ENCODE peak calls at places on chromosome 19, in ten cellular contexts. E is GM13976, D is neural crest cell, I is HFF-Myc, L is endothelial cell, Z is T-helper 2 cell, W is kidney epithelial cell, M is activated T-cell treated with anti-CD3 and anti-CD28 coated beads for 1 hour, A is fibroblast of lung, N is IMR-90. C is an unnamed sample.

GRCh38 chr19:45670670-45671453 is 2.8 kb downstream of the GIPR start:
- DNase-seq in E (peak; percentile 99), D (peak; percentile 79), I (no peak), L (peak; percentile 89), Z (peak; percentile 17), W (no peak), M (peak; percentile 38), A (peak; percentile 72), N (peak; percentile 72), C (peak; percentile 84)

GRCh38 chr19:35118268-35119026 is 2.8 kb downstream of the FXYD3 start:
- DNase-seq in E (no peak), D (no peak), I (no peak), L (no peak), Z (no peak), W (no peak), M (no peak), A (no peak), N (no peak), C (no peak)

GRCh38 chr19:1232231-1232637 is 5.6 kb downstream of the CBARP start:
- DNase-seq in E (no peak), D (no peak), I (no peak), L (no peak), Z (no peak), W (no peak), M (no peak), A (no peak), N (no peak), C (no peak)

GRCh38 chr19:3350014-3350663 is 16.2 kb upstream of the NFIC start:
- DNase-seq in E (no peak), D (no peak), I (no peak), L (no peak), Z (no peak), W (no peak), M (no peak), A (peak; percentile 69), N (peak; percentile 52), C (peak; percentile 31)

GRCh38 chr19:5308471-5309437 is 31.9 kb downstream of the PTPRS start:
- DNase-seq in E (no peak), D (no peak), I (no peak), L (no peak), Z (no peak), W (no peak), M (no peak), A (peak; percentile 95), N (peak; percentile 90), C (no peak)

GRCh38 chr19:49119411-49120324 is at the start of gene PPFIA3:
- DNase-seq in E (no peak), D (peak; percentile 55), I (no peak), L (peak; percentile 79), Z (no peak), W (no peak), M (no peak), A (peak; percentile 51), N (peak; percentile 54), C (peak; percentile 84)

GRCh38 chr19:56699552-56699951 is 28.0 kb upstream of the ZNF835 start:
- DNase-seq in E (no peak), D (no peak), I (no peak), L (no peak), Z (no peak), W (no peak), M (no peak), A (no peak), N (no peak), C (no peak)

GRCh38 chr19:10431254-10431942 is 11.1 kb downstream of the PDE4A start:
- DNase-seq in E (peak; percentile 69), D (no peak), I (no peak), L (no peak), Z (peak; percentile 73), W (no peak), M (no peak), A (no peak), N (no peak), C (peak; percentile 68)

GRCh38 chr19:12828494-12828893 is 5.9 kb downstream of the RTBDN start:
- DNase-seq in E (peak; percentile 65), D (no peak), I (no peak), L (peak; percentile 41), Z (no peak), W (no peak), M (no peak), A (peak; percentile 21), N (no peak), C (no peak)

GRCh38 chr19:12777217-12778019 is 2.1 kb upstream of the HOOK2 start:
- DNase-seq in E (peak; percentile 82), D (peak; percentile 82), I (no peak), L (peak; percentile 92), Z (peak; percentile 70), W (no peak), M (peak; percentile 78), A (peak; percentile 81), N (peak; percentile 68), C (peak; percentile 92)

GRCh38 chr19:45901912-45902650 is at the start of gene MYPOP:
- DNase-seq in E (peak; percentile 50), D (no peak), I (no peak), L (no peak), Z (no peak), W (no peak), M (no peak), A (no peak), N (no peak), C (no peak)

GRCh38 chr19:8831373-8831772 is 731 bp downstream of the ZNF558 start:
- DNase-seq in E (no peak), D (no peak), I (no peak), L (no peak), Z (no peak), W (no peak), M (no peak), A (no peak), N (no peak), C (no peak)

GRCh38 chr19:49073514-49074378 is 1.2 kb upstream of the KCNA7 start:
- DNase-seq in E (no peak), D (no peak), I (no peak), L (no peak), Z (no peak), W (no peak), M (no peak), A (no peak), N (no peak), C (no peak)

GRCh38 chr19:34431681-34432402 is 3.7 kb downstream of the UBA2 start:
- DNase-seq in E (no peak), D (no peak), I (no peak), L (no peak), Z (no peak), W (no peak), M (no peak), A (peak; percentile 10), N (peak; percentile 82), C (no peak)

GRCh38 chr19:5231857-5232503 is 108.6 kb downstream of the PTPRS start:
- DNase-seq in E (no peak), D (no peak), I (no peak), L (no peak), Z (no peak), W (no peak), M (no peak), A (peak; percentile 18), N (no peak), C (no peak)

GRCh38 chr19:402786-403185 is 6.2 kb downstream of the C2CD4C start:
- DNase-seq in E (no peak), D (no peak), I (no peak), L (no peak), Z (no peak), W (no peak), M (no peak), A (no peak), N (no peak), C (no peak)

GRCh38 chr19:3073931-3074595 is 11.8 kb upstream of the TLE5 start:
- DNase-seq in E (no peak), D (no peak), I (no peak), L (no peak), Z (no peak), W (no peak), M (no peak), A (no peak), N (no peak), C (peak; percentile 62)